ENCODE peak calls at places on chromosomes 1 and 21, in seven cellular contexts. One of them, this sample, is unnamed.

GRCh38 chr21:46243325-46243724 is 14.8 kb upstream of the LSS start:
- DNase-seq in NCI-H460: no peak
- DNase-seq in effector CD4-positive, alpha-beta T cell: no peak
- DNase-seq in T-helper 9 cell: no peak
- DNase-seq in NK-92 treated with Interleukin-12 subunit alpha and Interleukin-12 subunit beta, amount 100 ng/mL, for 24 hours: no peak
- DNase-seq in NCI-H1092 treated with DMSO at 0.1 percent for 48 hours: no peak
- DNase-seq in stimulated activated CD4-positive, alpha-beta T cell treated with anti-CD3 and anti-CD28 coated beads, Interleukin-1b, Interleukin-23, amount 100 ng/mL, for 4 hours: no peak
- DNase-seq in this sample: no peak

GRCh38 chr21:19256934-19257660 is 853.5 kb upstream of the TMPRSS15 start:
- DNase-seq in NCI-H460: no peak
- DNase-seq in effector CD4-positive, alpha-beta T cell: no peak
- DNase-seq in T-helper 9 cell: no peak
- DNase-seq in NK-92 treated with Interleukin-12 subunit alpha and Interleukin-12 subunit beta, amount 100 ng/mL, for 24 hours: no peak
- DNase-seq in NCI-H1092 treated with DMSO at 0.1 percent for 48 hours: no peak
- DNase-seq in stimulated activated CD4-positive, alpha-beta T cell treated with anti-CD3 and anti-CD28 coated beads, Interleukin-1b, Interleukin-23, amount 100 ng/mL, for 4 hours: no peak
- DNase-seq in this sample: no peak

GRCh38 chr1:117632269-117633067 is 26.6 kb downstream of the TENT5C start:
- DNase-seq in NCI-H460: no peak
- DNase-seq in effector CD4-positive, alpha-beta T cell: no peak
- DNase-seq in T-helper 9 cell: no peak
- DNase-seq in NK-92 treated with Interleukin-12 subunit alpha and Interleukin-12 subunit beta, amount 100 ng/mL, for 24 hours: no peak
- DNase-seq in NCI-H1092 treated with DMSO at 0.1 percent for 48 hours: peak
- DNase-seq in stimulated activated CD4-positive, alpha-beta T cell treated with anti-CD3 and anti-CD28 coated beads, Interleukin-1b, Interleukin-23, amount 100 ng/mL, for 4 hours: no peak
- DNase-seq in this sample: no peak

GRCh38 chr21:42161401-42161956 is 57.5 kb upstream of the ABCG1 start:
- DNase-seq in NCI-H460: no peak
- DNase-seq in effector CD4-positive, alpha-beta T cell: no peak
- DNase-seq in T-helper 9 cell: no peak
- DNase-seq in NK-92 treated with Interleukin-12 subunit alpha and Interleukin-12 subunit beta, amount 100 ng/mL, for 24 hours: no peak
- DNase-seq in NCI-H1092 treated with DMSO at 0.1 percent for 48 hours: no peak
- DNase-seq in stimulated activated CD4-positive, alpha-beta T cell treated with anti-CD3 and anti-CD28 coated beads, Interleukin-1b, Interleukin-23, amount 100 ng/mL, for 4 hours: no peak
- DNase-seq in this sample: no peak

GRCh38 chr21:46184625-46185555 is 631 bp upstream of the SPATC1L start:
- DNase-seq in NCI-H460: peak
- DNase-seq in effector CD4-positive, alpha-beta T cell: peak
- DNase-seq in T-helper 9 cell: peak
- DNase-seq in NK-92 treated with Interleukin-12 subunit alpha and Interleukin-12 subunit beta, amount 100 ng/mL, for 24 hours: peak
- DNase-seq in NCI-H1092 treated with DMSO at 0.1 percent for 48 hours: peak
- DNase-seq in stimulated activated CD4-positive, alpha-beta T cell treated with anti-CD3 and anti-CD28 coated beads, Interleukin-1b, Interleukin-23, amount 100 ng/mL, for 4 hours: peak
- DNase-seq in this sample: peak

GRCh38 chr1:202189919-202190715 is 3.5 kb upstream of the LGR6 start:
- DNase-seq in NCI-H460: no peak
- DNase-seq in effector CD4-positive, alpha-beta T cell: no peak
- DNase-seq in T-helper 9 cell: no peak
- DNase-seq in NK-92 treated with Interleukin-12 subunit alpha and Interleukin-12 subunit beta, amount 100 ng/mL, for 24 hours: no peak
- DNase-seq in NCI-H1092 treated with DMSO at 0.1 percent for 48 hours: no peak
- DNase-seq in stimulated activated CD4-positive, alpha-beta T cell treated with anti-CD3 and anti-CD28 coated beads, Interleukin-1b, Interleukin-23, amount 100 ng/mL, for 4 hours: no peak
- DNase-seq in this sample: no peak

GRCh38 chr1:97042551-97042950 is 321.0 kb downstream of the PTBP2 start:
- DNase-seq in NCI-H460: no peak
- DNase-seq in effector CD4-positive, alpha-beta T cell: no peak
- DNase-seq in T-helper 9 cell: no peak
- DNase-seq in NK-92 treated with Interleukin-12 subunit alpha and Interleukin-12 subunit beta, amount 100 ng/mL, for 24 hours: no peak
- DNase-seq in NCI-H1092 treated with DMSO at 0.1 percent for 48 hours: no peak
- DNase-seq in stimulated activated CD4-positive, alpha-beta T cell treated with anti-CD3 and anti-CD28 coated beads, Interleukin-1b, Interleukin-23, amount 100 ng/mL, for 4 hours: no peak
- DNase-seq in this sample: no peak

GRCh38 chr1:6497215-6497866 is 5.9 kb upstream of the PLEKHG5 start:
- DNase-seq in NCI-H460: no peak
- DNase-seq in effector CD4-positive, alpha-beta T cell: peak
- DNase-seq in T-helper 9 cell: peak
- DNase-seq in NK-92 treated with Interleukin-12 subunit alpha and Interleukin-12 subunit beta, amount 100 ng/mL, for 24 hours: no peak
- DNase-seq in NCI-H1092 treated with DMSO at 0.1 percent for 48 hours: peak
- DNase-seq in stimulated activated CD4-positive, alpha-beta T cell treated with anti-CD3 and anti-CD28 coated beads, Interleukin-1b, Interleukin-23, amount 100 ng/mL, for 4 hours: peak
- DNase-seq in this sample: peak

GRCh38 chr1:230163719-230164118 is 96.7 kb downstream of the GALNT2 start:
- DNase-seq in NCI-H460: no peak
- DNase-seq in effector CD4-positive, alpha-beta T cell: no peak
- DNase-seq in T-helper 9 cell: no peak
- DNase-seq in NK-92 treated with Interleukin-12 subunit alpha and Interleukin-12 subunit beta, amount 100 ng/mL, for 24 hours: no peak
- DNase-seq in NCI-H1092 treated with DMSO at 0.1 percent for 48 hours: no peak
- DNase-seq in stimulated activated CD4-positive, alpha-beta T cell treated with anti-CD3 and anti-CD28 coated beads, Interleukin-1b, Interleukin-23, amount 100 ng/mL, for 4 hours: no peak
- DNase-seq in this sample: no peak

GRCh38 chr1:200483491-200484143 is 73.8 kb upstream of the ZNF281 start:
- DNase-seq in NCI-H460: peak
- DNase-seq in effector CD4-positive, alpha-beta T cell: no peak
- DNase-seq in T-helper 9 cell: no peak
- DNase-seq in NK-92 treated with Interleukin-12 subunit alpha and Interleukin-12 subunit beta, amount 100 ng/mL, for 24 hours: peak
- DNase-seq in NCI-H1092 treated with DMSO at 0.1 percent for 48 hours: no peak
- DNase-seq in stimulated activated CD4-positive, alpha-beta T cell treated with anti-CD3 and anti-CD28 coated beads, Interleukin-1b, Interleukin-23, amount 100 ng/mL, for 4 hours: peak
- DNase-seq in this sample: peak

GRCh38 chr1:178098262-178098661 is 4.4 kb downstream of the RASAL2 start:
- DNase-seq in NCI-H460: no peak
- DNase-seq in effector CD4-positive, alpha-beta T cell: no peak
- DNase-seq in T-helper 9 cell: no peak
- DNase-seq in NK-92 treated with Interleukin-12 subunit alpha and Interleukin-12 subunit beta, amount 100 ng/mL, for 24 hours: no peak
- DNase-seq in NCI-H1092 treated with DMSO at 0.1 percent for 48 hours: no peak
- DNase-seq in stimulated activated CD4-positive, alpha-beta T cell treated with anti-CD3 and anti-CD28 coated beads, Interleukin-1b, Interleukin-23, amount 100 ng/mL, for 4 hours: no peak
- DNase-seq in this sample: no peak

GRCh38 chr1:149915429-149916192 is 2.0 kb downstream of the SV2A start:
- DNase-seq in NCI-H460: no peak
- DNase-seq in effector CD4-positive, alpha-beta T cell: no peak
- DNase-seq in T-helper 9 cell: no peak
- DNase-seq in NK-92 treated with Interleukin-12 subunit alpha and Interleukin-12 subunit beta, amount 100 ng/mL, for 24 hours: no peak
- DNase-seq in NCI-H1092 treated with DMSO at 0.1 percent for 48 hours: no peak
- DNase-seq in stimulated activated CD4-positive, alpha-beta T cell treated with anti-CD3 and anti-CD28 coated beads, Interleukin-1b, Interleukin-23, amount 100 ng/mL, for 4 hours: no peak
- DNase-seq in this sample: peak

This sample was measured in K562.